ENCODE peak calls at places on chromosomes 7 and 10, in four cellular contexts. One of them, this sample, is unnamed.
A peak's percentile ranks its signal among the peaks of the same experiment; 100 is the strongest.

GRCh38 chr7:103636153-103636552 is 190.1 kb upstream of the SLC26A5 start:
- DNase-seq in IMR-90: peak; percentile 45
- DNase-seq in neuronal stem cell: peak; percentile 20
- DNase-seq in mesenchymal stem cell: peak; percentile 6
- DNase-seq in this sample: peak; percentile 65

GRCh38 chr10:25059990-25060389 is 43.6 kb downstream of the THNSL1 start:
- DNase-seq in neuronal stem cell: no peak
- DNase-seq in IMR-90: peak; percentile 75
- DNase-seq in mesenchymal stem cell: peak; percentile 22
- DNase-seq in this sample: peak; percentile 53

GRCh38 chr10:74227697-74228424 is 76.8 kb downstream of the ADK start:
- DNase-seq in neuronal stem cell: no peak
- DNase-seq in IMR-90: peak; percentile 62
- DNase-seq in mesenchymal stem cell: peak; percentile 26
- DNase-seq in this sample: no peak

GRCh38 chr7:50339990-50340500 is 35.5 kb downstream of the IKZF1 start:
- DNase-seq in mesenchymal stem cell: no peak
- DNase-seq in neuronal stem cell: no peak
- DNase-seq in IMR-90: no peak
- DNase-seq in this sample: peak; percentile 46

GRCh38 chr7:10815546-10815945 is 158.1 kb upstream of the PHF14 start:
- DNase-seq in mesenchymal stem cell: no peak
- DNase-seq in IMR-90: no peak
- DNase-seq in neuronal stem cell: no peak
- DNase-seq in this sample: no peak

GRCh38 chr10:92689663-92690210 is at the start of gene HHEX:
- DNase-seq in mesenchymal stem cell: peak; percentile 78
- DNase-seq in IMR-90: peak; percentile 76
- DNase-seq in neuronal stem cell: peak; percentile 18
- DNase-seq in this sample: peak; percentile 52

GRCh38 chr7:100215895-100216294 is 3.9 kb upstream of the PVRIG start:
- DNase-seq in IMR-90: peak; percentile 37
- DNase-seq in mesenchymal stem cell: peak; percentile 38
- DNase-seq in neuronal stem cell: no peak
- DNase-seq in this sample: no peak

GRCh38 chr10:77628906-77629730 is 8.5 kb downstream of the KCNMA1 start:
- DNase-seq in mesenchymal stem cell: peak; percentile 75
- DNase-seq in neuronal stem cell: no peak
- DNase-seq in IMR-90: peak; percentile 58
- DNase-seq in this sample: no peak

GRCh38 chr10:17200885-17201164 is 647 bp downstream of the TRDMT1 start:
- DNase-seq in mesenchymal stem cell: peak; percentile 78
- DNase-seq in neuronal stem cell: no peak
- DNase-seq in IMR-90: peak; percentile 49
- DNase-seq in this sample: no peak

GRCh38 chr10:133385214-133385613 is 6.2 kb downstream of the PAOX start:
- DNase-seq in neuronal stem cell: no peak
- DNase-seq in IMR-90: no peak
- DNase-seq in mesenchymal stem cell: no peak
- DNase-seq in this sample: no peak

GRCh38 chr7:55573234-55573504 is 867 bp upstream of the VOPP1 start:
- DNase-seq in neuronal stem cell: no peak
- DNase-seq in mesenchymal stem cell: no peak
- DNase-seq in IMR-90: no peak
- DNase-seq in this sample: no peak
- H3K4me3 ChIP-seq in neuronal stem cell: no peak overlapping the region
- H3K4me3 ChIP-seq in mesenchymal stem cell: no peak overlapping the region
- H3K4me3 ChIP-seq in IMR-90: peak overlapping the region; percentile 67
- H3K4me3 ChIP-seq in this sample: no peak overlapping the region

DNA sequence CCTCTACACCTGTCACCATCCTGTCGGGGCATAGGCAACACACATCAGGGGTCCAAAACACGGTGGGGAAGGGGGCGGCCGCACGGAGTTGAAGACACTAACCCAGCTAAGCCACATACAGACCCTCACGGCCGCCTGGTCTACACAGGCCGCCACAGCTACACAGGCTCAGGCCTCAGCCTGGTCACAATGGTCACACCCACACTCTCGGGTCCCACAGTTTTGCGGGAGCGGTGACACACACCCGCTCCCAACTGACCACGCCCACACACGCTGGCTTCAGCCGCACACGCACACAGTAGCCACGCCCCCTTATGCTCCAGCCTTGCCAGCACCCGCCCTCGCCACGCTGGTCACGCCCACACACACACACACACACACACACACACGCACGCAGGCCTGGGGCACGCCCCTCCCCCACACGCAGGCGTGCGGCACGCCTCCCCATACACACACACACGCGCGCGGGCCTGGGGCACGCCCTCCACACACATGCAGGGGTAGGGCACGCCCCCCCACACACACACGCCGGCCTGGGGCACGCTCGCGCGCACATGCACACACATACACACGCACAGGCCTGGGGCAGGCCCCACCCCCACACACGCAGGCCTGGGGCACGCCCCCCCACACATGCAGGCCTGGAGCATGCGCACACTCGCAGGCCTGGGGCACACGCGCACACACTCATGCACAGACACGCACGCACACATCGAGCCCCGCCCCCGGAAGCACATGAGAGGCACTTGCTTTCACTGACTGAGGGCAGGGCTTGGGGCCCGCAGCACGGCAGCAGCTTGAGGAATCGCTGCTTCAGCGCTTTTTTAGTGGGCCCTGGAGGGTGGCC is 12.3 kb upstream of the OGA start:
- DNase-seq in mesenchymal stem cell: peak; percentile 92
- DNase-seq in IMR-90: peak; percentile 88
- DNase-seq in neuronal stem cell: peak; percentile 86
- DNase-seq in this sample: peak; percentile 90
- H3K18ac ChIP-seq in mesenchymal stem cell: peak overlapping the region; percentile 67
- H3K18ac ChIP-seq in IMR-90: peak overlapping the region; percentile 5
- H3K18ac ChIP-seq in neuronal stem cell: peak overlapping the region; percentile 97
- H3K18ac ChIP-seq in this sample: no peak overlapping the region

GRCh38 chr7:66043681-66044497 is 31.7 kb upstream of the ASL start:
- DNase-seq in neuronal stem cell: no peak
- DNase-seq in IMR-90: no peak
- DNase-seq in mesenchymal stem cell: peak; percentile 33
- DNase-seq in this sample: no peak
- H3K4me3 ChIP-seq in neuronal stem cell: no peak overlapping the region
- H3K4me3 ChIP-seq in IMR-90: no peak overlapping the region
- H3K4me3 ChIP-seq in mesenchymal stem cell: peak overlapping the region; percentile 42
- H3K4me3 ChIP-seq in this sample: no peak overlapping the region

GRCh38 chr10:114345701-114346100 is 58.6 kb downstream of the AFAP1L2 start:
- DNase-seq in IMR-90: no peak
- DNase-seq in mesenchymal stem cell: no peak
- DNase-seq in neuronal stem cell: no peak
- DNase-seq in this sample: no peak
- H3K18ac ChIP-seq in IMR-90: no peak overlapping the region
- H3K18ac ChIP-seq in mesenchymal stem cell: peak overlapping the region; percentile 73
- H3K18ac ChIP-seq in neuronal stem cell: peak overlapping the region; percentile 90
- H3K18ac ChIP-seq in this sample: no peak overlapping the region

DNA sequence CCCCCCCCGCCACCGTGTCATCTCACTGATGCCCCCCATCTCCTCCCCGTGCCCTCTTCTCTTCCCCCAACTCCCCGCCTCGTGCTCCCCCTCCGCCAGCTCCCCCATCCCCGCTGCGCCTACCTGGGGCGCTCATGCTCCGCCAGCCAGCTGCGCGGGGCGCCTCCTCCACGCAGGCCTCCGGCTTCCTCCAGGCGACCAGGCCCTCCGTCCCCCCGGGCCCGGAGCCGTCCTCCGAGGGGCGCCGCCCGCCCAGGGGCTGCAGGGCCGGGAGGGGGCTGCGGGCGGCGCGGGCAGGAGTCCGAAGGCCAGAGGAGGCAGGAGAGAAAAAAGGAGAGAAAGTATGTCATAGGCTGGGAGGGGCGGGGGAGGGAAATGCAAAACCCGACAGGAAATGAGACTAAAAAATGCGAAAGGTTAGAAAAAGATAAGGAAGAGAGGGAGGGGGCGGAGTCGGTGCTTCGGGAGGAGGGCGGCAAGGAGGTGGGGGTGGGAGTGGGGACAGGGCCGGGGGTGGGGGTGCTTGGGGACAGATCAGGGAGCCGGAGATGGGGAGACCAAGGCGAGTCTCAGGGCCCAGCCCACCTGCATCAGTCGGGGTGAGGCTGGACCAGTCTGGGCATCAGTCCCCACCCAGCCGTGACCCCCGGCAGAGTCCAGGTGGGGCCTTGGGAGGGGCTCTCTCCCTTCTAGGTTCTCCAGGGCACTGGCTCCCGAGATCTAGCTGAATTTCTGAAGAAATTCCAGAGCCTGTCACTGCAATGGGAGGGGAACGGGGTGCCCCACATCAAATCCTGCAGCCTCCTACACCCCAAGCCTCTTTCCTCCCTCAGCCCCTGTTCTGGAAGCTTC is at the start of gene CARD11:
- DNase-seq in neuronal stem cell: no peak
- DNase-seq in IMR-90: no peak
- DNase-seq in mesenchymal stem cell: no peak
- DNase-seq in this sample: peak; percentile 87
- H3K4me3 ChIP-seq in neuronal stem cell: peak within 1 kb of the TSS; percentile 67
- H3K4me3 ChIP-seq in IMR-90: peak within 1 kb of the TSS; percentile 28
- H3K4me3 ChIP-seq in mesenchymal stem cell: peak within 1 kb of the TSS; percentile 48
- H3K4me3 ChIP-seq in this sample: peak within 1 kb of the TSS; percentile 38

GRCh38 chr10:79139124-79139835 is 70.5 kb downstream of the ZMIZ1 start:
- DNase-seq in neuronal stem cell: no peak
- DNase-seq in mesenchymal stem cell: peak; percentile 99
- DNase-seq in IMR-90: peak; percentile 97
- DNase-seq in this sample: no peak
- H3K18ac ChIP-seq in neuronal stem cell: no peak overlapping the region
- H3K18ac ChIP-seq in mesenchymal stem cell: peak overlapping the region; percentile 97
- H3K18ac ChIP-seq in IMR-90: peak overlapping the region; percentile 71
- H3K18ac ChIP-seq in this sample: no peak overlapping the region